ENCODE peak calls at places on chromosome 15, in four cellular contexts. K is CD8-positive, alpha-beta T cell; P is astrocyte of the cerebellum; V is astrocyte. R is an unnamed sample.

GRCh38 chr15:85773916-85774315 is 20.8 kb downstream of the KLHL25 start:
- DNase-seq in V (no peak), P (no peak), K (no peak), R (no peak)

GRCh38 chr15:62455441-62455921 is 290.4 kb upstream of the C2CD4B start:
- DNase-seq in K (no peak), P (no peak), V (peak; percentile 33), R (no peak)

GRCh38 chr15:42826251-42826890 is 89.4 kb upstream of the CDAN1 start:
- DNase-seq in P (no peak), V (no peak), K (no peak), R (no peak)

GRCh38 chr15:58299311-58299850 is 132.4 kb upstream of the LIPC start:
- DNase-seq in V (peak; percentile 85), K (no peak), P (peak; percentile 81), R (peak; percentile 46)

GRCh38 chr15:91113036-91113435 is 13.0 kb downstream of the SV2B start:
- DNase-seq in K (no peak), P (no peak), V (no peak), R (no peak)

GRCh38 chr15:33526532-33526931 is 215.8 kb downstream of the RYR3 start:
- DNase-seq in V (no peak), K (no peak), P (no peak), R (no peak)

GRCh38 chr15:58467121-58467721 is 35.4 kb downstream of the LIPC start:
- DNase-seq in P (peak; percentile 62), V (peak; percentile 27), K (no peak), R (no peak)

GRCh38 chr15:34357653-34358052 is 9.3 kb downstream of the LPCAT4 start:
- DNase-seq in K (no peak), V (no peak), P (no peak), R (no peak)

GRCh38 chr15:79475312-79475711 is 43.2 kb downstream of the MINAR1 start:
- DNase-seq in P (peak; percentile 40), K (no peak), V (peak; percentile 83), R (no peak)

GRCh38 chr15:67241132-67241855 is 13.2 kb downstream of the AAGAB start:
- DNase-seq in K (no peak), V (no peak), P (no peak), R (no peak)

GRCh38 chr15:78492841-78493240 is 14.5 kb upstream of the HYKK start:
- DNase-seq in K (no peak), P (no peak), V (peak; percentile 52), R (no peak)

GRCh38 chr15:47711654-47712053 is 5.7 kb upstream of the SEMA6D start:
- DNase-seq in K (no peak), V (no peak), P (no peak), R (no peak)

GRCh38 chr15:90870354-90871096 is 2.1 kb downstream of the FURIN start:
- DNase-seq in K (no peak), V (peak; percentile 14), P (no peak), R (no peak)

GRCh38 chr15:48777645-48778337 is 33.1 kb downstream of the CEP152 start:
- DNase-seq in K (no peak), P (no peak), V (peak; percentile 22), R (no peak)

GRCh38 chr15:29570121-29570930 is 251.9 kb downstream of the TJP1 start:
- DNase-seq in V (no peak), K (no peak), P (no peak), R (no peak)

GRCh38 chr15:71194286-71194685 is 79.0 kb downstream of the THSD4 start:
- DNase-seq in V (no peak), P (no peak), K (no peak), R (no peak)

GRCh38 chr15:49223536-49224274 is 53.7 kb downstream of the GALK2 start:
- DNase-seq in V (peak; percentile 33), P (peak; percentile 19), K (no peak), R (no peak)

GRCh38 chr15:25787381-25787780 is 75.7 kb downstream of the ATP10A start:
- DNase-seq in P (no peak), V (no peak), K (no peak), R (no peak)

GRCh38 chr15:41930221-41930866 is 36.5 kb upstream of the SPTBN5 start:
- DNase-seq in K (no peak), V (peak; percentile 97), P (peak; percentile 94), R (peak; percentile 87)

GRCh38 chr15:85725019-85725418 is 69.7 kb downstream of the KLHL25 start:
- DNase-seq in V (peak; percentile 27), P (no peak), K (no peak), R (no peak)

GRCh38 chr15:27495963-27496459 is 525.0 kb downstream of the GABRG3 start:
- DNase-seq in V (no peak), P (no peak), K (no peak), R (no peak)

GRCh38 chr15:62545392-62546227 is 380.5 kb upstream of the C2CD4B start:
- DNase-seq in V (peak; percentile 66), K (no peak), P (peak; percentile 53), R (peak; percentile 44)

GRCh38 chr15:67107014-67107812 is 41.8 kb downstream of the SMAD3 start:
- DNase-seq in V (peak; percentile 100), K (no peak), P (peak; percentile 98), R (peak; percentile 95)

GRCh38 chr15:48493084-48493762 is 152.3 kb downstream of the FBN1 start:
- DNase-seq in P (peak; percentile 72), K (no peak), V (peak; percentile 96), R (peak; percentile 87)

GRCh38 chr15:97961067-97961954 is 808 bp downstream of the ARRDC4 start:
- DNase-seq in K (peak; percentile 31), P (no peak), V (no peak), R (no peak)

GRCh38 chr15:35545316-35545824 is 595 bp downstream of the DPH6 start:
- DNase-seq in V (peak; percentile 59), P (no peak), K (no peak), R (no peak)

GRCh38 chr15:78317145-78317836 is 17.9 kb upstream of the SKIC8 start:
- DNase-seq in P (no peak), K (no peak), V (no peak), R (no peak)

GRCh38 chr15:67719330-67719959 is 105.9 kb upstream of the SKOR1 start:
- DNase-seq in V (no peak), K (no peak), P (no peak), R (no peak)

GRCh38 chr15:87478688-87479072 is 777.9 kb downstream of the NTRK3 start:
- DNase-seq in V (no peak), P (no peak), K (no peak), R (no peak)

GRCh38 chr15:77623008-77623877 is 9.5 kb downstream of the LINGO1 start:
- DNase-seq in V (no peak), P (no peak), K (no peak), R (no peak)

GRCh38 chr15:99453646-99454045 is 112.1 kb upstream of the MEF2A start:
- DNase-seq in P (no peak), K (no peak), V (no peak), R (no peak)

GRCh38 chr15:88920186-88920891 is 7.2 kb upstream of the MFGE8 start:
- DNase-seq in K (no peak), V (peak; percentile 77), P (no peak), R (no peak)

GRCh38 chr15:63353887-63354286 is 27.8 kb downstream of the CA12 start:
- DNase-seq in P (no peak), K (no peak), V (no peak), R (no peak)

GRCh38 chr15:31305375-31305774 is 21.3 kb upstream of the KLF13 start:
- DNase-seq in K (no peak), P (no peak), V (no peak), R (no peak)

GRCh38 chr15:28133281-28133680 is 34.2 kb upstream of the OCA2 start:
- DNase-seq in K (no peak), P (no peak), V (peak; percentile 27), R (no peak)

GRCh38 chr15:87741350-87741749 is 515.2 kb downstream of the NTRK3 start:
- DNase-seq in K (no peak), P (no peak), V (no peak), R (no peak)

GRCh38 chr15:61184431-61184830 is 44.7 kb downstream of the RORA start:
- DNase-seq in V (no peak), K (no peak), P (no peak), R (no peak)
- TF ChIP-seq CTCF in V (no peak), K (no peak), P (no peak), R (no peak)

DNA sequence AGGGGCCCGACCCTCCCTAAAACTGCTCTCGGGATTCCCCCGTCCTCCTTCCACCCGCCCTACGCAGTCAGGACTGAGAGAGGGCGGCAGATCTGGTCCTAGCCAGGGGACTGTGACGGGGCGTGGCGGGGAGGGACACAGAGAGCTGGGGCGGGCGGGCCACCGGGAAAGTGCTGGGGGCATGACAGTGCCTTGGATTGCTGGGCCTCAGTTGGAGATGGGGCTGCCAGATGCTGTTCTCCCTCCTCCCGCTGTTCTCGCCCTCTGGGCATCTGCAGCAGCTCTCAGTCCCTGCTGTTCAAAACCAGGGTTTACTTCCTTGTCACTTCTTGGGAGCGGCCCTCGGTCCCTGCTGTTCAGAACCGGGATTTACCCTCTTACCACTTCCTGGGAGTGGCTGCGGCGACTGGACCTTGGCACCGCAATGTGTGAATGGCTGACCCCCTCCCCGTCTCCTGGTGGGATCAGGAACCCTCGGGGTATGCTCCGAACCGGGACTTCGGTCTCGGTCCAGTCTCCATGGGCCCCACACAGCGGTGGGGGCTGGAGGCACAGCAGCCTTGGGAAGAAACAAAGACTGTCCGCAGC is 1.8 kb upstream of the RPP25 start:
- DNase-seq in V (no peak), K (no peak), P (no peak), R (no peak)
- TF ChIP-seq CTCF in V (no peak), K (no peak), P (no peak), R (no peak)

DNA sequence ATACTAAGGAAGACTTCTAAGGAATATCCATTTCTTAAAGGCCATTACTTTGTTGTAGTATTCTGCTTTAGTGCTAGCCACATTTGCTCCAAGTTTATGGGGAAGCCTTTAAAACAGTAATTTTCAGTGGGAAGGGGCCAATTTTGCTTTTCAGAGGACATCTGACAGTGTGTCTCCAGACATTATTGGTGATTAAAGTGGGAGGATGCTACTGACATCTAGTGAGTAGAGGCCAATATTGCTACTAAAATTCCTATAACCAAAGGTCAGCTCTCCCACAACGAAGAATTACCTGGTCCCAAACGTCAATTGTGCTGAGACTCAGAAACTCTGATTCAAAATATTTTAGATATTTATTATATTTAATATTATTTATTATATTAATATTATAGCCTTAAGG is 24.8 kb downstream of the SLC28A2 start:
- DNase-seq in K (no peak), P (peak; percentile 4), V (peak; percentile 12), R (peak; percentile 2)
- TF ChIP-seq CTCF in K (peak; percentile 53), P (peak; percentile 47), V (peak; percentile 33), R (peak; percentile 39)

GRCh38 chr15:44028349-44028748 is 166.7 kb downstream of the FRMD5 start:
- DNase-seq in P (no peak), K (no peak), V (peak; percentile 56), R (no peak)

GRCh38 chr15:44029003-44029402 is 166.1 kb downstream of the FRMD5 start:
- DNase-seq in V (no peak), P (no peak), K (no peak), R (no peak)

DNA sequence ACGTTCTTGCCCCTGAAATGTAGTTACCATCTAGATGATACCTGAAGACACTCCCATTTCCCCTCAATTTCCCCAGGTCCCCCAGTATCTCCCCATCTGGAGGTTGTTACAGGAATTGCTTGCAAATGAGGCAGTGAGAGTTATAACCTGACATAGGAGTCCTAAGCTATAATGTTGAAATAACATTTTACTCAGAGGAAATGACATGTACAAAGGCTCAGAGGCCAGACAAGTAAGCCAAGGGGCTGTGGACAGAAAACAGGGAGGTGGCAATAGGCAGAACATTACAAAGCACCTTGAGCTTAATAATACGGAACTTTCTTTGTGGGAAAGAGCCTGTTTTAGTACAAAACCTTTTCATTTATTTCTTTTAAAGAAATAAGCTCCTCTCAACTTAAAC is 171.9 kb downstream of the FRMD5 start:
- DNase-seq in V (no peak), K (no peak), P (no peak), R (no peak)
- TF ChIP-seq CTCF in V (no peak), K (no peak), P (no peak), R (no peak)

R was measured in AG09319.